ENCODE peak calls at places on chromosomes 7 and 10, in five cellular contexts. One of them, this sample, is unnamed.

GRCh38 chr10:106402455-106402854 is 762.1 kb downstream of the SORCS1 start:
- DNase-seq in fibroblast of pulmonary artery: no peak
- DNase-seq in cardiac muscle cell: no peak
- DNase-seq in AG09309: no peak
- DNase-seq in ascending aorta: no peak
- DNase-seq in this sample: no peak

GRCh38 chr10:94274142-94274787 is 88.5 kb downstream of the NOC3L start:
- DNase-seq in cardiac muscle cell: peak; percentile 75
- DNase-seq in fibroblast of pulmonary artery: peak; percentile 66
- DNase-seq in ascending aorta: no peak
- DNase-seq in AG09309: no peak
- DNase-seq in this sample: no peak

GRCh38 chr10:133388973-133389818 is 4.8 kb upstream of the MTG1 start:
- DNase-seq in cardiac muscle cell: no peak
- DNase-seq in ascending aorta: no peak
- DNase-seq in fibroblast of pulmonary artery: no peak
- DNase-seq in AG09309: no peak
- DNase-seq in this sample: no peak

GRCh38 chr7:89028319-89028718 is 232.8 kb upstream of the TEX47 start:
- DNase-seq in ascending aorta: no peak
- DNase-seq in cardiac muscle cell: no peak
- DNase-seq in fibroblast of pulmonary artery: no peak
- DNase-seq in AG09309: no peak
- DNase-seq in this sample: no peak

GRCh38 chr7:100570954-100571828 is 2.5 kb downstream of the SAP25 start:
- DNase-seq in AG09309: no peak
- DNase-seq in cardiac muscle cell: peak; percentile 25
- DNase-seq in fibroblast of pulmonary artery: no peak
- DNase-seq in ascending aorta: no peak
- DNase-seq in this sample: no peak

GRCh38 chr10:4947635-4948596 is 15.3 kb upstream of the AKR1C1 start:
- DNase-seq in fibroblast of pulmonary artery: peak; percentile 94
- DNase-seq in cardiac muscle cell: peak; percentile 95
- DNase-seq in ascending aorta: peak; percentile 87
- DNase-seq in AG09309: peak; percentile 90
- DNase-seq in this sample: no peak

GRCh38 chr7:33501368-33501767 is 372.0 kb downstream of the BBS9 start:
- DNase-seq in cardiac muscle cell: no peak
- DNase-seq in ascending aorta: no peak
- DNase-seq in fibroblast of pulmonary artery: no peak
- DNase-seq in AG09309: no peak
- DNase-seq in this sample: no peak

GRCh38 chr10:130017631-130018022 is 53.6 kb upstream of the EBF3 start:
- DNase-seq in cardiac muscle cell: no peak
- DNase-seq in fibroblast of pulmonary artery: no peak
- DNase-seq in AG09309: no peak
- DNase-seq in ascending aorta: no peak
- DNase-seq in this sample: no peak

GRCh38 chr7:37408241-37408884 is 40.3 kb downstream of the ELMO1 start:
- DNase-seq in fibroblast of pulmonary artery: no peak
- DNase-seq in ascending aorta: no peak
- DNase-seq in AG09309: no peak
- DNase-seq in cardiac muscle cell: no peak
- DNase-seq in this sample: no peak

GRCh38 chr7:3039787-3040186 is 3.9 kb downstream of the CARD11 start:
- DNase-seq in fibroblast of pulmonary artery: no peak
- DNase-seq in ascending aorta: no peak
- DNase-seq in cardiac muscle cell: no peak
- DNase-seq in AG09309: no peak
- DNase-seq in this sample: no peak

GRCh38 chr7:3042301-3042700 is 1.4 kb downstream of the CARD11 start:
- DNase-seq in cardiac muscle cell: no peak
- DNase-seq in ascending aorta: no peak
- DNase-seq in fibroblast of pulmonary artery: no peak
- DNase-seq in AG09309: no peak
- DNase-seq in this sample: no peak

GRCh38 chr7:3042861-3043489 is 692 bp downstream of the CARD11 start:
- DNase-seq in cardiac muscle cell: no peak
- DNase-seq in fibroblast of pulmonary artery: no peak
- DNase-seq in ascending aorta: no peak
- DNase-seq in AG09309: no peak
- DNase-seq in this sample: no peak

GRCh38 chr7:3043544-3044395 is at the start of gene CARD11:
- DNase-seq in fibroblast of pulmonary artery: peak; percentile 8
- DNase-seq in AG09309: no peak
- DNase-seq in cardiac muscle cell: peak; percentile 20
- DNase-seq in ascending aorta: no peak
- DNase-seq in this sample: no peak
- TF ChIP-seq CTCF in fibroblast of pulmonary artery: no peak
- TF ChIP-seq CTCF in AG09309: no peak
- TF ChIP-seq CTCF in cardiac muscle cell: no peak
- TF ChIP-seq CTCF in ascending aorta: no peak
- TF ChIP-seq CTCF in this sample: no peak

GRCh38 chr7:142670504-142670903 is 78.8 kb upstream of the PRSS1 start:
- DNase-seq in AG09309: no peak
- DNase-seq in fibroblast of pulmonary artery: no peak
- DNase-seq in cardiac muscle cell: no peak
- DNase-seq in ascending aorta: no peak
- DNase-seq in this sample: no peak

GRCh38 chr7:142671506-142671905 is 77.8 kb upstream of the PRSS1 start:
- DNase-seq in fibroblast of pulmonary artery: no peak
- DNase-seq in ascending aorta: no peak
- DNase-seq in cardiac muscle cell: no peak
- DNase-seq in AG09309: no peak
- DNase-seq in this sample: no peak

GRCh38 chr7:142668495-142668894 is 80.8 kb upstream of the PRSS1 start:
- DNase-seq in fibroblast of pulmonary artery: no peak
- DNase-seq in cardiac muscle cell: no peak
- DNase-seq in AG09309: no peak
- DNase-seq in ascending aorta: no peak
- DNase-seq in this sample: no peak

GRCh38 chr7:142669074-142669654 is 80.1 kb upstream of the PRSS1 start:
- DNase-seq in AG09309: no peak
- DNase-seq in fibroblast of pulmonary artery: peak; percentile 36
- DNase-seq in ascending aorta: no peak
- DNase-seq in cardiac muscle cell: peak; percentile 39
- DNase-seq in this sample: no peak
- TF ChIP-seq CTCF in AG09309: peak; percentile 19
- TF ChIP-seq CTCF in fibroblast of pulmonary artery: peak; percentile 41
- TF ChIP-seq CTCF in ascending aorta: no peak
- TF ChIP-seq CTCF in cardiac muscle cell: peak; percentile 48
- TF ChIP-seq CTCF in this sample: no peak

DNA sequence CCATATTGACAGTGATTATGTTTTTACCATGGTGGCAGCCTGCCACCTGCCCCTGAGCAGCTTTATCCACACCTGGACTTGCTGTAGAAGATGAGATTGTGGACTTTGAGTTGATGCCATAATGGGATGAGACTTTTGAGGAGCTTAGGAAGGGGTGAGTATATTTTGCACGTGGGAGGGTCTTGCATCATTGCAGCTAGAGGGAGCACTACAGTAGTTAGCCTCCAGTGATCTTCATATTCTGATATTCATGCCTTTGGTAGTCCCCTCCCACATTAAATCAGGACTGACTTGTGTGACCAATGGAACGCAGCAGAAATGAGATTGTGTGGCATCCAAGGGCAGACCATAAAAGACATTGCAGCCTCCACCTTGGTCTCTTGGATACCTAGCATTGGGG is 18.2 kb upstream of the COL13A1 start:
- DNase-seq in ascending aorta: no peak
- DNase-seq in AG09309: no peak
- DNase-seq in cardiac muscle cell: no peak
- DNase-seq in fibroblast of pulmonary artery: no peak
- DNase-seq in this sample: no peak
- TF ChIP-seq CTCF in ascending aorta: no peak
- TF ChIP-seq CTCF in AG09309: no peak
- TF ChIP-seq CTCF in cardiac muscle cell: peak; percentile 10
- TF ChIP-seq CTCF in fibroblast of pulmonary artery: no peak
- TF ChIP-seq CTCF in this sample: no peak

GRCh38 chr7:90766814-90767564 is 170.9 kb downstream of the CDK14 start:
- DNase-seq in AG09309: no peak
- DNase-seq in ascending aorta: no peak
- DNase-seq in cardiac muscle cell: peak; percentile 93
- DNase-seq in fibroblast of pulmonary artery: peak; percentile 91
- DNase-seq in this sample: no peak
- TF ChIP-seq CTCF in AG09309: no peak
- TF ChIP-seq CTCF in ascending aorta: no peak
- TF ChIP-seq CTCF in cardiac muscle cell: no peak
- TF ChIP-seq CTCF in fibroblast of pulmonary artery: no peak
- TF ChIP-seq CTCF in this sample: no peak

This sample was measured in omental fat pad.